ENCODE peak calls at places on chromosomes 12 and 14, in four cellular contexts. O is neuronal stem cell, K is tibial artery, M is OCI-M1. Q is an unnamed sample.

GRCh38 chr12:56300644-56301464 is 724 bp upstream of the CS start:
- DNase-seq in O (no peak), K (no peak), M (peak), Q (no peak)

GRCh38 chr12:113813229-113813541 is 152.9 kb downstream of the RBM19 start:
- DNase-seq in O (no peak), K (no peak), M (no peak), Q (no peak)

GRCh38 chr12:94207467-94208432 is 59.4 kb downstream of the PLXNC1 start:
- DNase-seq in O (no peak), K (no peak), M (peak), Q (peak)

GRCh38 chr12:112682586-112682985 is 109.0 kb upstream of the RPH3A start:
- DNase-seq in O (no peak), K (no peak), M (no peak), Q (no peak)

GRCh38 chr14:105867961-105868599 is 341.7 kb downstream of the TMEM121 start:
- DNase-seq in O (no peak), K (peak), M (no peak), Q (peak)

GRCh38 chr12:66716522-66716921 is 37.6 kb upstream of the GRIP1 start:
- DNase-seq in O (no peak), K (no peak), M (no peak), Q (no peak)

GRCh38 chr14:88749139-88749538 is 43.6 kb downstream of the EML5 start:
- DNase-seq in O (no peak), K (no peak), M (no peak), Q (no peak)

GRCh38 chr14:26255213-26255612 is 342.6 kb downstream of the NOVA1 start:
- DNase-seq in O (no peak), K (no peak), M (peak), Q (no peak)

GRCh38 chr12:30952036-30952435 is 25.5 kb downstream of the TSPAN11 start:
- DNase-seq in O (no peak), K (no peak), M (no peak), Q (no peak)